ENCODE peak calls at places on chromosomes 12 and 14, in seven cellular contexts. S, R, U, B, O, L and X are unnamed samples.

GRCh38 chr12:2940564-2940963 is 18.6 kb upstream of the TEAD4 start:
- DNase-seq in S (no peak), R (no peak), U (no peak), B (no peak), O (no peak), L (no peak), X (no peak)

GRCh38 chr12:5022030-5022429 is 21.6 kb upstream of the KCNA5 start:
- DNase-seq in S (no peak), R (no peak), U (no peak), B (no peak), O (no peak), L (no peak), X (no peak)

GRCh38 chr12:15534322-15534721 is 212.0 kb downstream of the PTPRO start:
- DNase-seq in S (no peak), R (no peak), U (no peak), B (peak), O (no peak), L (peak), X (no peak)

GRCh38 chr12:49552014-49552413 is 13.2 kb downstream of the KCNH3 start:
- DNase-seq in S (no peak), R (peak), U (no peak), B (no peak), O (no peak), L (peak), X (no peak)

GRCh38 chr12:25557830-25558436 is 4.8 kb upstream of the LMNTD1 start:
- DNase-seq in S (no peak), R (no peak), U (peak), B (peak), O (no peak), L (no peak), X (peak)

GRCh38 chr12:95908573-95908972 is 33.8 kb downstream of the CCDC38 start:
- DNase-seq in S (no peak), R (no peak), U (no peak), B (peak), O (no peak), L (no peak), X (no peak)

GRCh38 chr12:6963016-6963731 is 7.3 kb downstream of the PHB2 start:
- DNase-seq in S (no peak), R (no peak), U (no peak), B (no peak), O (no peak), L (no peak), X (peak)

GRCh38 chr14:21308132-21308478 is 28.2 kb downstream of the RPGRIP1 start:
- DNase-seq in S (no peak), R (no peak), U (no peak), B (no peak), O (no peak), L (no peak), X (no peak)

GRCh38 chr12:14185441-14186192 is 179.9 kb upstream of the ATF7IP start:
- DNase-seq in S (no peak), R (peak), U (peak), B (peak), O (peak), L (peak), X (peak)